ENCODE peak calls at places on chromosomes 5 and 9, in five cellular contexts. One of them, this sample, is unnamed.

GRCh38 chr9:33446507-33447403 is 638 bp downstream of the AQP3 start:
- DNase-seq in NCI-H774: no peak
- DNase-seq in CD8-positive, alpha-beta T cell: peak; percentile 50
- DNase-seq in hepatic stellate cell: peak; percentile 89
- DNase-seq in M059J: peak; percentile 73
- DNase-seq in this sample: peak; percentile 47

GRCh38 chr9:89576404-89576824 is 28.4 kb upstream of the GADD45G start:
- DNase-seq in hepatic stellate cell: peak; percentile 24
- DNase-seq in NCI-H774: no peak
- DNase-seq in CD8-positive, alpha-beta T cell: no peak
- DNase-seq in M059J: peak; percentile 72
- DNase-seq in this sample: no peak

GRCh38 chr9:34375901-34376595 is 650 bp downstream of the MYORG start:
- DNase-seq in CD8-positive, alpha-beta T cell: no peak
- DNase-seq in hepatic stellate cell: peak; percentile 55
- DNase-seq in NCI-H774: peak; percentile 29
- DNase-seq in M059J: peak; percentile 71
- DNase-seq in this sample: peak; percentile 40

GRCh38 chr5:142006363-142007236 is 6.2 kb downstream of the GNPDA1 start:
- DNase-seq in hepatic stellate cell: no peak
- DNase-seq in M059J: no peak
- DNase-seq in NCI-H774: no peak
- DNase-seq in CD8-positive, alpha-beta T cell: no peak
- DNase-seq in this sample: no peak

GRCh38 chr9:87354176-87354575 is 143.5 kb upstream of the DAPK1 start:
- DNase-seq in NCI-H774: no peak
- DNase-seq in hepatic stellate cell: no peak
- DNase-seq in CD8-positive, alpha-beta T cell: no peak
- DNase-seq in M059J: no peak
- DNase-seq in this sample: no peak

GRCh38 chr9:129569506-129570449 is 51.1 kb downstream of the C9orf50 start:
- DNase-seq in NCI-H774: no peak
- DNase-seq in hepatic stellate cell: peak; percentile 46
- DNase-seq in CD8-positive, alpha-beta T cell: no peak
- DNase-seq in M059J: peak; percentile 73
- DNase-seq in this sample: no peak

GRCh38 chr9:21381752-21382339 is 3.4 kb downstream of the IFNA2 start:
- DNase-seq in hepatic stellate cell: no peak
- DNase-seq in CD8-positive, alpha-beta T cell: no peak
- DNase-seq in NCI-H774: no peak
- DNase-seq in M059J: peak; percentile 18
- DNase-seq in this sample: no peak

GRCh38 chr9:6247266-6247665 is 31.7 kb downstream of the IL33 start:
- DNase-seq in NCI-H774: no peak
- DNase-seq in CD8-positive, alpha-beta T cell: no peak
- DNase-seq in hepatic stellate cell: no peak
- DNase-seq in M059J: peak; percentile 78
- DNase-seq in this sample: no peak

GRCh38 chr9:120879421-120879820 is 2.4 kb upstream of the PHF19 start:
- DNase-seq in hepatic stellate cell: no peak
- DNase-seq in M059J: no peak
- DNase-seq in CD8-positive, alpha-beta T cell: no peak
- DNase-seq in NCI-H774: no peak
- DNase-seq in this sample: no peak

GRCh38 chr5:66661149-66661548 is 65.0 kb downstream of the MAST4 start:
- DNase-seq in M059J: peak; percentile 19
- DNase-seq in NCI-H774: no peak
- DNase-seq in CD8-positive, alpha-beta T cell: no peak
- DNase-seq in hepatic stellate cell: no peak
- DNase-seq in this sample: no peak

GRCh38 chr5:105413406-105413990 is 1850.9 kb upstream of the NUDT12 start:
- DNase-seq in CD8-positive, alpha-beta T cell: no peak
- DNase-seq in NCI-H774: no peak
- DNase-seq in hepatic stellate cell: no peak
- DNase-seq in M059J: peak; percentile 53
- DNase-seq in this sample: no peak

GRCh38 chr5:147965712-147966111 is 59.4 kb upstream of the C5orf46 start:
- DNase-seq in M059J: no peak
- DNase-seq in NCI-H774: no peak
- DNase-seq in hepatic stellate cell: no peak
- DNase-seq in CD8-positive, alpha-beta T cell: no peak
- DNase-seq in this sample: no peak

GRCh38 chr5:126912607-126913006 is 117.8 kb downstream of the MARCHF3 start:
- DNase-seq in hepatic stellate cell: no peak
- DNase-seq in M059J: peak; percentile 6
- DNase-seq in NCI-H774: no peak
- DNase-seq in CD8-positive, alpha-beta T cell: no peak
- DNase-seq in this sample: no peak

GRCh38 chr5:171946382-171946781 is 60.1 kb downstream of the FBXW11 start:
- DNase-seq in M059J: peak; percentile 53
- DNase-seq in NCI-H774: no peak
- DNase-seq in hepatic stellate cell: no peak
- DNase-seq in CD8-positive, alpha-beta T cell: no peak
- DNase-seq in this sample: no peak

GRCh38 chr9:83521017-83521810 is 17.0 kb downstream of the FRMD3 start:
- DNase-seq in CD8-positive, alpha-beta T cell: no peak
- DNase-seq in M059J: peak; percentile 81
- DNase-seq in hepatic stellate cell: no peak
- DNase-seq in NCI-H774: no peak
- DNase-seq in this sample: no peak

GRCh38 chr5:65902104-65902503 is 24.3 kb upstream of the ERBIN start:
- DNase-seq in hepatic stellate cell: no peak
- DNase-seq in M059J: no peak
- DNase-seq in NCI-H774: no peak
- DNase-seq in CD8-positive, alpha-beta T cell: no peak
- DNase-seq in this sample: no peak

GRCh38 chr5:73605223-73606087 is 20.5 kb upstream of the ARHGEF28 start:
- DNase-seq in M059J: peak; percentile 73
- DNase-seq in NCI-H774: no peak
- DNase-seq in hepatic stellate cell: no peak
- DNase-seq in CD8-positive, alpha-beta T cell: no peak
- DNase-seq in this sample: no peak

GRCh38 chr5:167783145-167783817 is 508.2 kb upstream of the WWC1 start:
- DNase-seq in M059J: no peak
- DNase-seq in CD8-positive, alpha-beta T cell: no peak
- DNase-seq in hepatic stellate cell: no peak
- DNase-seq in NCI-H774: no peak
- DNase-seq in this sample: no peak

GRCh38 chr5:123207852-123208251 is 118.8 kb downstream of the PRDM6 start:
- DNase-seq in NCI-H774: no peak
- DNase-seq in hepatic stellate cell: no peak
- DNase-seq in CD8-positive, alpha-beta T cell: no peak
- DNase-seq in M059J: no peak
- DNase-seq in this sample: no peak